ENCODE peak calls at places on chromosome 1, in six cellular contexts. U is GM12864, C is A549, E is caudate nucleus, J is neural progenitor cell, T is T-cell. G is an unnamed sample.

GRCh38 chr1:245241506-245242130 is 86.8 kb downstream of the KIF26B start:
- DNase-seq in C (no peak), U (no peak), E (no peak), T (no peak), J (no peak), G (no peak)

GRCh38 chr1:213995603-213996002 is 7.8 kb downstream of the PROX1 start:
- DNase-seq in C (no peak), E (no peak), J (no peak), T (no peak), U (no peak), G (no peak)

GRCh38 chr1:65182658-65183268 is 34.8 kb downstream of the AK4 start:
- DNase-seq in E (no peak), C (no peak), U (no peak), T (no peak), J (no peak), G (no peak)

GRCh38 chr1:116763787-116764465 is 9.7 kb downstream of the CD2 start:
- DNase-seq in T (no peak), U (no peak), C (peak), E (no peak), J (peak), G (no peak)

GRCh38 chr1:46747683-46748288 is 28.9 kb upstream of the EFCAB14 start:
- DNase-seq in J (peak), T (no peak), E (no peak), C (peak), U (no peak), G (peak)

GRCh38 chr1:167517535-167518330 is 596 bp downstream of the CD247 start:
- DNase-seq in U (no peak), E (no peak), J (no peak), T (peak), C (no peak), G (no peak)

GRCh38 chr1:9891207-9891606 is 18.9 kb downstream of the CTNNBIP1 start:
- DNase-seq in T (no peak), J (peak), E (no peak), C (no peak), U (no peak), G (no peak)

GRCh38 chr1:216325946-216326345 is 97.3 kb downstream of the USH2A start:
- DNase-seq in J (no peak), T (no peak), E (no peak), U (no peak), C (no peak), G (no peak)

GRCh38 chr1:195754874-195755273 is 853.4 kb downstream of the KCNT2 start:
- DNase-seq in J (no peak), C (no peak), T (no peak), U (no peak), E (no peak), G (no peak)

GRCh38 chr1:234069760-234070159 is 165.3 kb downstream of the SLC35F3 start:
- DNase-seq in T (no peak), E (no peak), U (no peak), J (no peak), C (no peak), G (no peak)

GRCh38 chr1:25661043-25661807 is 44.6 kb downstream of the MAN1C1 start:
- DNase-seq in E (no peak), T (no peak), C (no peak), J (peak), U (no peak), G (no peak)

GRCh38 chr1:200429221-200429751 is 19.4 kb upstream of the ZNF281 start:
- DNase-seq in T (no peak), C (no peak), J (no peak), E (no peak), U (no peak), G (no peak)

GRCh38 chr1:204513117-204513716 is 3.0 kb upstream of the MDM4 start:
- DNase-seq in E (no peak), J (no peak), U (peak), T (peak), C (no peak), G (no peak)

GRCh38 chr1:200628223-200628868 is 7.8 kb upstream of the KIF14 start:
- DNase-seq in C (no peak), U (peak), E (no peak), T (no peak), J (no peak), G (no peak)

GRCh38 chr1:96492236-96492635 is 229.3 kb upstream of the PTBP2 start:
- DNase-seq in U (no peak), J (peak), E (no peak), C (no peak), T (no peak), G (no peak)

GRCh38 chr1:206461602-206462455 is 8.4 kb upstream of the IKBKE start:
- DNase-seq in T (peak), J (peak), U (no peak), E (peak), C (peak), G (no peak)

GRCh38 chr1:59699227-59699847 is 115.4 kb upstream of the HOOK1 start:
- DNase-seq in C (peak), E (no peak), U (peak), J (peak), T (no peak), G (no peak)

GRCh38 chr1:234386122-234386521 is 12.9 kb downstream of the COA6 start:
- DNase-seq in T (no peak), U (no peak), E (no peak), J (no peak), C (no peak), G (no peak)

GRCh38 chr1:10794724-10795304 is 1.6 kb downstream of the CASZ1 start:
- DNase-seq in E (no peak), C (no peak), J (peak), T (no peak), U (no peak), G (no peak)